ENCODE peak calls at places on chromosomes 2 and 18, in eight cellular contexts. M is heart left ventricle, T is breast epithelium, W is lower leg skin, B is right lobe of liver, C is spleen, K is A549, F is thyroid gland. L is an unnamed sample.

GRCh38 chr2:239297142-239298125 is 103.4 kb downstream of the HDAC4 start:
- DNase-seq in M (peak; percentile 12), T (no peak), W (peak; percentile 80), B (peak; percentile 55), C (peak; percentile 72), K (no peak), F (no peak), L (no peak)

GRCh38 chr2:216950547-216950946 is 90.7 kb upstream of the TNP1 start:
- DNase-seq in M (no peak), T (no peak), W (no peak), B (no peak), C (no peak), K (no peak), F (no peak), L (no peak)

GRCh38 chr2:230582851-230583283 is 129.8 kb upstream of the CAB39 start:
- DNase-seq in M (no peak), T (no peak), W (no peak), B (no peak), C (no peak), K (no peak), F (no peak), L (peak; percentile 30)

GRCh38 chr2:110657721-110658305 is 20.1 kb downstream of the BUB1 start:
- DNase-seq in M (no peak), T (no peak), W (no peak), B (no peak), C (no peak), K (no peak), F (no peak), L (no peak)

GRCh38 chr2:122191331-122191730 is 435.9 kb downstream of the TSN start:
- DNase-seq in M (no peak), T (no peak), W (no peak), B (no peak), C (no peak), K (peak; percentile 22), F (no peak), L (peak; percentile 49)

GRCh38 chr2:215843579-215843978 is 169.8 kb downstream of the MREG start:
- DNase-seq in M (no peak), T (no peak), W (no peak), B (no peak), C (no peak), K (no peak), F (no peak), L (peak; percentile 71)

GRCh38 chr18:2979027-2979570 is 33.8 kb downstream of the LPIN2 start:
- DNase-seq in M (no peak), T (no peak), W (no peak), B (no peak), C (no peak), K (no peak), F (no peak), L (no peak)

GRCh38 chr2:224650815-224651439 is 65.2 kb downstream of the CCDC195 start:
- DNase-seq in M (no peak), T (no peak), W (no peak), B (no peak), C (no peak), K (peak; percentile 29), F (no peak), L (peak; percentile 27)

GRCh38 chr2:83081835-83082522 is 1377.1 kb downstream of the SUCLG1 start:
- DNase-seq in M (peak; percentile 65), T (no peak), W (no peak), B (no peak), C (no peak), K (no peak), F (no peak), L (no peak)
- TF ChIP-seq POLR2A in M (no peak), T (no peak), W (no peak), B (no peak), C (no peak), K (no peak), F (no peak), L (no peak)

DNA sequence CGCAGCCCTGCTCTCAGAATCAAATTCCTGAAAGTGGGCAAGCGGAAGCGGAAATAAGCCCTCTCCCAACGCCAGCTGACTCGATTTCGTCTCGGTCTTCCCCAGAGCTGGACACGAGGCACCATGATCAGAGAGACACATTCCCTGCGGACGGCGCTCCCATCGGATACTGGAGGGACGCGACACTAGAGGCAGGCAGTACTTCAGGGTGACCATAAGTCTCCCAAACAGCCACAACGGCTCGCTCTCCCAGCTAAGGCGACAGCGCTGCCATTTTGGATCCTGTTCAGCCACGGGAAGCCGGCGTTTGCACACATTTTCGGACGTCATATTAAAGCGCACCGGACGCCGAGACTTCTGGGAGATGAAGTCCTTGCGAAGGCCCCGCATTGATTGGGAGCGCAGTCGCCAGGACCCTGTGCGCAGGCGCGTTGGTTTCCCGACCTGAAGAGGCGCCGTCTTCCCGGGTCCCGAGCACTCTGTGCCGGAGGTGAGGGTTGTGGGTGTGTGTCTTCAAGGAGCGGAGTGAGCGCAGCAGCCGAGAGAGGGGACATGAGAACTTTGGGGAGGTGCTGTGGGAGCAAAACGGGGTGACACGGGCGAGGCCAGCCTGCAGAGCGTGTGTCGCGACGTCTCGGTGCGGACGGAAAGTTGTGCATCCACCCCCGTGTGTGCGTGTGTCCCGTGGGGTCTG is at the start of gene ZNF2:
- DNase-seq in M (peak; percentile 99), T (peak; percentile 97), W (peak; percentile 99), B (peak; percentile 98), C (peak; percentile 98), K (peak; percentile 99), F (peak; percentile 98), L (peak; percentile 97)
- TF ChIP-seq POLR2A in M (no peak), T (peak; percentile 29), W (no peak), B (peak; percentile 75), C (no peak), K (peak; percentile 78), F (peak; percentile 82), L (peak; percentile 78)

DNA sequence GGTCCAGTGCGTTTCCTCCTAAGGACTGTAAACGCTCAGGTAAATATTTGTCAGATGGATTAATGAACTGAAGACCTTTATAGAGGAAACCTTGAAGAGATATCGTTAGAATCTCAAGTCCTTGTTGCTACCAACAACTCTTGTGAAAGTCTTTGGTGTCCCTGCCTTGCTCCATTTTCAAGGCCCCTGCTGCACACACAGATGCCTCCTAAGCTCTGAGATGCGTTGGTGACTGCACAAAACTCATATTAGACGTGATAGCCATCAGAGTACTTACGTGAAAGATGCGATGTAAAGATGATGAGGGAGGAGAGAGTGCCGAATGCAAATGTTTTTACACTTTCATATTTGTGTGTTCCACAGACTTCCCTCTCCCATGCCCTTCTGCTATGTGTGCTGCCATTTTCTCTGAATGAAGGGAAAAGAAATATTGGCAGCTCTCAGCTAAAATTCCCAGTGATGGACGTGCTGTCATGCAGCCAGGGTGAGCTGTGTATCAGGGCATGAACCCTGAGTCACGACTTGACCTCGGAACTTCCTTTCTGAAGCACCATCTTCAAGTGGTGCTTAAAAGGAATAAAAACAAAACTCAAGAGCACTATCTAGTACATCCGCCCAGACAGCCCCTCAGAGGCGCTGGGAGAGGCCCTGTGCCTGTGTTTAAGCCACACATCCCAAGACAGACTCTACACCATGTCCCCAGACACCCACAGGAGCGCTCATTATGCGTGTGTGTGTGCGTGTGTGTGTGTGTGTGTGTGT is 117.4 kb downstream of the FAM210A start:
- DNase-seq in M (no peak), T (no peak), W (no peak), B (no peak), C (peak; percentile 72), K (no peak), F (peak; percentile 52), L (no peak)
- TF ChIP-seq POLR2A in M (no peak), T (no peak), W (no peak), B (no peak), C (no peak), K (no peak), F (no peak), L (no peak)

DNA sequence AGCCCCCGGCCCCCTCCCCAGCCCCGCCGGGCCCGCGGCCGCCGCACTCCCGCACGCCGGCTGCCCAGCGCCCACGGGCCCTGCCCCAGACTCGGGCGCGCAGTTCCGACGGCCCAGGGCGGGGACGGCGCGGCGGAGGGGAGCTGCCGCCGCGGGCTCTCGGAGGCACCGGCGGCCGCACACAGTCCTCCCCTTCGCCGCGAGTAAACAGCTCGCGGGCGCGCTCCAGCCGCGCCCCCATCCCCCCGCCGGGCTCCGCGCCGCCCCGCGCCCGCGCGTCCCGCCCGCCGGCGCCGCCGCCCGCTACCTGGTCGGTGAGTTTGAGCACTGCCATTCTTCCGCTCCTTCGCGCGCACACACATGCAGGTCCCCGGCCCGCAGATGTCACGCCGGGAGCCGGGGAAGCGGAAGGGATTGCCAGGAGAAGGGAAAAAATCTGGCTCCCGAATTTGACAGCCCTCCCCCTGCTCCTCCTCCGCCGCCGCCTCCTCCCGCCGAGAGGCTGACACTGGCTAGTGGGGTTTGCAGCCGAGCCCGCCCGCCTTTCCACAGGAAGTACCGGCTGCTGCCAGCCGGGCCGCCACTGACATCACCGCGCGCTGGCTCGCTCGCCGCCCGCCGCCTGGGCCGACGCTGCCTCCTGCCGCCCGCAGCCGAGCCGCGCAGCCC is at the start of gene ANKRD44:
- DNase-seq in M (peak; percentile 92), T (peak; percentile 88), W (peak; percentile 98), B (peak; percentile 97), C (peak; percentile 99), K (peak; percentile 76), F (peak; percentile 88), L (peak; percentile 91)
- TF ChIP-seq POLR2A in M (no peak), T (no peak), W (no peak), B (peak; percentile 92), C (peak; percentile 56), K (peak; percentile 29), F (peak; percentile 82), L (peak; percentile 35)

DNA sequence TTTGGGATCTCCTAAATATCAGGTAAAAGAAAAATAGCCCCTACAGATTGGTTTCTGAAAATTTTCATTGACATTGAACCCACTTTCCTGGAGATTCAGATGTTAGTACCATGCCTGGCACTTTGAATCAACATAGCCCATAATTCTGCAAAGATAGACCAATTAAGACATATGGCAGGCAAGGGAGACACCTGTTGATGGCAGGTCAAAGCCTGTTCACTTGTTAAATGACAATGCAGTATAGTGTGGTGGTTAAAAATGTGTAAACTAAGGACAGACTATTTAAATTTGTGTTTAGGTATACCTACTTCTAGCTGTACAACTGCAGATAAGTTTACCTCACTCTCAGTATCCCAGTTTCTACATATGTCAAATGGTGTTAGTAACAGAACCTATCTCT is 178.1 kb upstream of the MMADHC start:
- DNase-seq in M (no peak), T (no peak), W (no peak), B (no peak), C (no peak), K (no peak), F (no peak), L (no peak)
- TF ChIP-seq POLR2A in M (no peak), T (no peak), W (no peak), B (no peak), C (no peak), K (no peak), F (no peak), L (no peak)

DNA sequence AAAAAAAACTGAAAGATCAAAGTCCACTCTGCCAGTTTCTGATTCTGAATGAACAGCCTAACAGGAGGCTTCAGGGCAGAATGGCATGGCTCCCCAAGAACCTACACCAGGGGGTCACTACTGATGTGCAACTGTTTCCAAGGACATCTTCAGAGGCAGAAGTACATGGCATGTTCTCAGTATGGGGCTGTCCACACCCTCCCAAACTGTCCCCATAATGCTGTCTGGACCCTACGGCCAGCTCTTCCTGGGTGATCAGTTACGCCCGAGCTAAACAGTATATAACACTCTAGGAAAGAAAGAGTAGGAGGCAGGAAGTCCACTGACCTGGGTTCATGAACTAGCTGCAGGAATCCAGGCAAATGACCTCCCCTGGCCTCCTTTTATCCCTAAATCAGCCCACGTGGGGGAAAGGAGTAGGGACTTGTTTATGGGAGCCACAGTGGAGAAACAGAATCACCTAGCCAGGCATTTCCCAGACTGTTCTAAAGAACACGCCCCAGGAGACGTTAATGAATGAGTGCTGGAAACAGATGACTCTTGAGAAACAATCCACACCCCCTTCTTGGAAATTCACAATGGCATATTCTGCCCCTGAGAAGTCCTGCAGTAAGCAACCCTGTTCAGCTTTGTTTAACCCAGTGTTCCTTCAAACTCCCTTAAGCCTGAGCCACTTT is 2.5 kb downstream of the TMBIM1 start:
- DNase-seq in M (no peak), T (no peak), W (no peak), B (no peak), C (no peak), K (no peak), F (no peak), L (no peak)
- TF ChIP-seq POLR2A in M (no peak), T (no peak), W (no peak), B (peak; percentile 44), C (no peak), K (no peak), F (peak; percentile 31), L (no peak)

L was measured in H54.